ENCODE peak calls at places on chromosomes 11 and 22, in ten cellular contexts. B is psoas muscle, J is heart right ventricle, Y is PC-9, O is IMR-90, W is HCT116, F is body of pancreas, V is left lung, Q is mucosa of descending colon, A is bronchial epithelial cell. K is an unnamed sample. For H3K36me3, the result is how much of the 10 kb centered on the place peaks cover.

GRCh38 chr11:117831661-117832415 is 7.3 kb upstream of the FXYD2 start:
- DNase-seq in B (no peak), J (no peak), Y (no peak), O (no peak), W (no peak), F (no peak), V (no peak), Q (no peak), A (no peak), K (peak)

GRCh38 chr11:28343304-28344233 is 235.4 kb downstream of the METTL15 start:
- DNase-seq in B (no peak), J (no peak), Y (peak), O (peak), W (peak), F (peak), V (no peak), Q (no peak), A (peak), K (no peak)

GRCh38 chr11:6539748-6540268 is 42.7 kb downstream of the DNHD1 start:
- DNase-seq in B (no peak), J (no peak), Y (no peak), O (no peak), W (no peak), F (no peak), V (no peak), Q (no peak), A (no peak), K (no peak)

GRCh38 chr11:29780756-29781155 is 236.1 kb downstream of the KCNA4 start:
- DNase-seq in B (no peak), J (peak), Y (no peak), O (no peak), W (no peak), F (no peak), V (peak), Q (no peak), A (no peak), K (no peak)

GRCh38 chr22:29855611-29856181 is 17.6 kb upstream of the ASCC2 start:
- DNase-seq in B (peak), J (peak), Y (no peak), O (no peak), W (no peak), F (no peak), V (no peak), Q (no peak), A (no peak), K (no peak)

GRCh38 chr11:122287401-122287800 is 171.4 kb upstream of the BLID start:
- DNase-seq in B (no peak), J (no peak), Y (no peak), O (no peak), W (no peak), F (no peak), V (no peak), Q (no peak), A (no peak), K (no peak)

GRCh38 chr11:34327804-34328631 is 29.8 kb downstream of the ABTB2 start:
- DNase-seq in B (peak), J (peak), Y (no peak), O (peak), W (no peak), F (peak), V (no peak), Q (no peak), A (no peak), K (peak)

GRCh38 chr11:116579857-116580727 is 192.7 kb downstream of the BUD13 start:
- DNase-seq in B (no peak), J (no peak), Y (no peak), O (no peak), W (no peak), F (no peak), V (no peak), Q (no peak), A (no peak), K (no peak)

GRCh38 chr11:3202759-3203158 is 15.9 kb downstream of the MRGPRG start:
- DNase-seq in B (peak), J (no peak), Y (no peak), O (no peak), W (no peak), F (peak), V (peak), Q (no peak), A (no peak), K (peak)

GRCh38 chr11:3202305-3202704 is 16.3 kb downstream of the MRGPRG start:
- DNase-seq in B (peak), J (no peak), Y (no peak), O (no peak), W (no peak), F (peak), V (peak), Q (no peak), A (no peak), K (no peak)

GRCh38 chr11:3201677-3202181 is 16.9 kb downstream of the MRGPRG start:
- DNase-seq in B (no peak), J (no peak), Y (no peak), O (no peak), W (no peak), F (peak), V (peak), Q (no peak), A (no peak), K (no peak)

GRCh38 chr11:3204141-3205015 is 14.2 kb downstream of the MRGPRG start:
- DNase-seq in B (peak), J (no peak), Y (no peak), O (no peak), W (no peak), F (peak), V (peak), Q (no peak), A (no peak), K (no peak)

GRCh38 chr11:3203221-3204043 is 15.2 kb downstream of the MRGPRG start:
- DNase-seq in B (peak), J (no peak), Y (no peak), O (no peak), W (no peak), F (peak), V (peak), Q (no peak), A (no peak), K (peak)
- TF ChIP-seq CTCF in B (no peak), J (no peak), Y (no peak), O (no peak), W (no peak), F (no peak), V (no peak), Q (no peak), A (no peak), K (no peak)

GRCh38 chr22:31425331-31426050 is 26.1 kb downstream of the DRG1 start:
- DNase-seq in B (no peak), J (no peak), Y (no peak), O (peak), W (no peak), F (no peak), V (no peak), Q (no peak), A (peak), K (no peak)
- H3K36me3 ChIP-seq in B (under half), J (half or more), Y (half or more), O (half or more), W (half or more), F (under half), V (under half), Q (under half), A (under half), K (under half)

GRCh38 chr11:78397398-78397797 is 20.2 kb downstream of the GAB2 start:
- DNase-seq in B (no peak), J (no peak), Y (no peak), O (no peak), W (no peak), F (no peak), V (no peak), Q (no peak), A (no peak), K (no peak)
- TF ChIP-seq CTCF in B (no peak), J (no peak), Y (no peak), O (no peak), W (no peak), F (no peak), V (no peak), Q (no peak), A (no peak), K (no peak)

DNA sequence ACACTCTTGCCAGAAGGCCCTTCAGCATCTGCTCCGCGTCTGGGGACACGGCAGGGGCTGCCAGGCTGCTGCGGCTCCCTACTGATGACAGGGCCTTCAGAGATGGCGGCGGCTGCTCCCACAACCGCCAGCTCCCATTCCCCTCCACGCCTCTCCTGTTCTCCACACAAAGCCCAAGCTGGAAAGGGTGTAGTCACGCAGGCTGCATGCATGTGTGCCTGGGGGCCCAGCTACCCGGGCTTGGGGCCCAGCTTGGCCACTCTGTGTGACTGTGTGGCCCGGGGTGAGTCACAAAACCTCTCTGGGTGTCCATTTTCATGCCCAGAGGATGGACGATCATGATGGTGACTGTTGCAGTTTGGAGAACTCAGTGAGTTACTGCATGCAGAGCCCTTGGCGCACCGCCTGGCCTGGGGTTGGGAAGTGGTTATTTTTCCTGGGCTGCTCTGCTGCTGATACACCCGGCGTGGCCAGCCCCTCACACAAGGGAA is 31.7 kb upstream of the PARVB start:
- DNase-seq in B (no peak), J (no peak), Y (no peak), O (peak), W (no peak), F (no peak), V (no peak), Q (no peak), A (no peak), K (no peak)
- H3K36me3 ChIP-seq in B (under half), J (half or more), Y (under half), O (half or more), W (under half), F (under half), V (under half), Q (under half), A (under half), K (under half)

GRCh38 chr22:43796567-43796966 is 15.5 kb downstream of the EFCAB6 start:
- DNase-seq in B (no peak), J (no peak), Y (no peak), O (peak), W (peak), F (no peak), V (no peak), Q (peak), A (peak), K (no peak)
- TF ChIP-seq CTCF in B (no peak), J (peak), Y (peak), O (peak), W (peak), F (no peak), V (no peak), Q (no peak), A (peak), K (no peak)

DNA sequence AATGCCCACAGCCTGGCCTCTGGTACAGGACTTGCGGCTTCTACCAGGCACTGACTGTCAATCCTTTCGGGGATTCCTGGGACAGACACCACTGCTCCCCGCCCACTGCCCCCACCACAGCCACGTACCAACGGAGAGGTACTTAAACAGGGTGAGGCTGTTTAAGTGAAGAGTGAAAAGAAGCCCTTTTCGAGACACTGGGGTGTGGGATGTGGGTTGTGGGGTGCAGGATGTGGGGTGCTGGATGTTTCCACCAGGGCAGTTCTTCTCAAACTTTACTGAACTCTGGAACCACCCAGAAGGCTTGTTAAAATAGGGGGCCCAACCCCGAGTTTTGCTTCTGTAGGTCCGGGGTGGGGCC is 34.2 kb upstream of the PRR5 start:
- DNase-seq in B (peak), J (no peak), Y (no peak), O (no peak), W (no peak), F (peak), V (no peak), Q (peak), A (no peak), K (no peak)
- H3K36me3 ChIP-seq in B (under half), J (under half), Y (under half), O (under half), W (under half), F (under half), V (under half), Q (under half), A (under half), K (under half)

GRCh38 chr11:406796-407650 is 7.8 kb downstream of the SIGIRR start:
- DNase-seq in B (peak), J (peak), Y (peak), O (peak), W (peak), F (peak), V (peak), Q (peak), A (peak), K (peak)
- TF ChIP-seq CTCF in B (peak), J (peak), Y (no peak), O (peak), W (no peak), F (no peak), V (no peak), Q (no peak), A (peak), K (no peak)

GRCh38 chr11:65389294-65389980 is 3.0 kb downstream of the FRMD8 start:
- DNase-seq in B (no peak), J (no peak), Y (no peak), O (no peak), W (no peak), F (no peak), V (no peak), Q (no peak), A (no peak), K (no peak)

GRCh38 chr11:65392899-65393298 is 6.5 kb downstream of the FRMD8 start:
- DNase-seq in B (no peak), J (no peak), Y (no peak), O (no peak), W (no peak), F (no peak), V (no peak), Q (no peak), A (no peak), K (no peak)

GRCh38 chr11:65390099-65390941 is 3.9 kb downstream of the FRMD8 start:
- DNase-seq in B (no peak), J (no peak), Y (no peak), O (no peak), W (no peak), F (no peak), V (no peak), Q (no peak), A (no peak), K (no peak)

GRCh38 chr11:65392186-65392829 is 5.9 kb downstream of the FRMD8 start:
- DNase-seq in B (no peak), J (no peak), Y (no peak), O (no peak), W (no peak), F (no peak), V (no peak), Q (no peak), A (no peak), K (no peak)

DNA sequence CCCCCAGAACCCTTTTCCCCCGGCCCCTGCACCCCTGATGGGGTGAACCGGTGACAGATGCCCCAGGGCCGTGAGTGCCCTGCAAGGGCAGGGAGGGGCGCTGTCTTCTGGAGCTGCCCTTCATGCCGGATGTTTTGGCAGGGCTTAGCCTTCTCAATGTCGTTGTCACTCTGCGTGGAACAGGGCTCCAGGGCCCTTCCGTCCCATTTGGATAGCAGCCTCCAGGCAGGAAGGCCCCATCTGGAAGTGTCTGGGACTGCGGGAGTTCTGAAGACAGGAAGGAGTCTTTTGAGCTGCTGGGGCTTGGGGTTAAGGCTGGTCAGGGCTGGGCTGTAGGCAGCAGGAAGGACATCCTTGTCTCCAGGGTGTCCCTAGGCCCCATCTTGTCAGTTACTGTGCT is 4.6 kb downstream of the FRMD8 start:
- DNase-seq in B (no peak), J (peak), Y (no peak), O (peak), W (no peak), F (no peak), V (no peak), Q (no peak), A (no peak), K (peak)
- H3K36me3 ChIP-seq in B (under half), J (half or more), Y (under half), O (under half), W (under half), F (under half), V (under half), Q (under half), A (under half), K (under half)

GRCh38 chr11:67311556-67312082 is 8.3 kb downstream of the SSH3 start:
- DNase-seq in B (no peak), J (no peak), Y (peak), O (no peak), W (no peak), F (no peak), V (peak), Q (no peak), A (peak), K (no peak)
- TF ChIP-seq CTCF in B (no peak), J (no peak), Y (no peak), O (no peak), W (no peak), F (no peak), V (no peak), Q (no peak), A (peak), K (no peak)